ENCODE peak calls at places on chromosomes 6 and 20, in seven cellular contexts. X, D, L, W, H, B and S are unnamed samples.

GRCh38 chr6:81614292-81614691 is 138.2 kb downstream of the TENT5A start:
- DNase-seq in X (no peak), D (peak), L (no peak), W (no peak), H (no peak), B (no peak), S (no peak)

GRCh38 chr20:18496042-18496441 is 983 bp downstream of the RBBP9 start:
- DNase-seq in X (no peak), D (no peak), L (no peak), W (no peak), H (no peak), B (peak), S (no peak)

GRCh38 chr6:1436334-1437306 is 47.2 kb downstream of the FOXF2 start:
- DNase-seq in X (peak), D (peak), L (no peak), W (no peak), H (no peak), B (peak), S (no peak)

GRCh38 chr6:4344317-4344899 is 209.0 kb upstream of the ECI2 start:
- DNase-seq in X (no peak), D (no peak), L (no peak), W (no peak), H (no peak), B (peak), S (no peak)

GRCh38 chr6:16754864-16755263 is 6.4 kb downstream of the ATXN1 start:
- DNase-seq in X (no peak), D (no peak), L (no peak), W (no peak), H (no peak), B (no peak), S (no peak)

GRCh38 chr6:26349964-26350857 is 14.8 kb upstream of the BTN3A2 start:
- DNase-seq in X (no peak), D (no peak), L (no peak), W (no peak), H (no peak), B (no peak), S (no peak)

GRCh38 chr20:37897008-37897548 is 5.8 kb upstream of the VSTM2L start:
- DNase-seq in X (no peak), D (no peak), L (no peak), W (peak), H (no peak), B (no peak), S (no peak)

GRCh38 chr6:139240161-139241010 is 51.4 kb downstream of the TXLNB start:
- DNase-seq in X (no peak), D (peak), L (no peak), W (no peak), H (no peak), B (peak), S (no peak)

GRCh38 chr20:4050581-4050980 is 35.2 kb upstream of the RNF24 start:
- DNase-seq in X (no peak), D (no peak), L (no peak), W (no peak), H (no peak), B (no peak), S (no peak)

GRCh38 chr6:100665041-100665380 is 200.3 kb upstream of the SIM1 start:
- DNase-seq in X (no peak), D (no peak), L (no peak), W (no peak), H (no peak), B (no peak), S (no peak)

GRCh38 chr6:158905277-158905676 is 86.1 kb upstream of the EZR start:
- DNase-seq in X (no peak), D (peak), L (no peak), W (no peak), H (no peak), B (no peak), S (no peak)

GRCh38 chr6:92810913-92811312 is 608.4 kb downstream of the EPHA7 start:
- DNase-seq in X (peak), D (peak), L (no peak), W (no peak), H (no peak), B (no peak), S (no peak)

GRCh38 chr6:30837870-30838269 is 46.4 kb upstream of the DDR1 start:
- DNase-seq in X (no peak), D (no peak), L (no peak), W (no peak), H (no peak), B (no peak), S (no peak)

GRCh38 chr6:131831392-131831791 is 23.6 kb downstream of the ENPP1 start:
- DNase-seq in X (no peak), D (peak), L (no peak), W (no peak), H (no peak), B (peak), S (no peak)

GRCh38 chr20:1827974-1828785 is 67.0 kb upstream of the SIRPA start:
- DNase-seq in X (peak), D (no peak), L (no peak), W (peak), H (no peak), B (no peak), S (no peak)

GRCh38 chr6:112163295-112164257 is 76.2 kb downstream of the FAM229B start:
- DNase-seq in X (peak), D (peak), L (peak), W (peak), H (peak), B (no peak), S (no peak)

GRCh38 chr6:56729719-56730118 is 87.0 kb upstream of the DST start:
- DNase-seq in X (no peak), D (peak), L (no peak), W (no peak), H (no peak), B (peak), S (no peak)

GRCh38 chr20:34983089-34983820 is 27.6 kb downstream of the MYH7B start:
- DNase-seq in X (no peak), D (no peak), L (no peak), W (no peak), H (no peak), B (no peak), S (peak)

GRCh38 chr20:17610566-17611289 is 40.9 kb downstream of the DSTN start:
- DNase-seq in X (no peak), D (no peak), L (no peak), W (no peak), H (peak), B (no peak), S (peak)

GRCh38 chr20:47453167-47453782 is 48.4 kb upstream of the NCOA3 start:
- DNase-seq in X (peak), D (peak), L (no peak), W (no peak), H (no peak), B (peak), S (no peak)

GRCh38 chr6:62819640-62820039 is 391.6 kb upstream of the FKBP1C start:
- DNase-seq in X (no peak), D (no peak), L (no peak), W (no peak), H (no peak), B (no peak), S (no peak)

GRCh38 chr6:143700684-143701342 is 23.0 kb downstream of the PHACTR2 start:
- DNase-seq in X (no peak), D (peak), L (no peak), W (no peak), H (no peak), B (peak), S (no peak)

GRCh38 chr20:9912858-9913434 is 74.1 kb upstream of the PAK5 start:
- DNase-seq in X (peak), D (peak), L (no peak), W (no peak), H (peak), B (peak), S (no peak)

GRCh38 chr6:138339024-138339423 is 38.7 kb upstream of the SMIM28 start:
- DNase-seq in X (no peak), D (no peak), L (no peak), W (no peak), H (no peak), B (no peak), S (no peak)

GRCh38 chr6:72286911-72287311 is 335.0 kb upstream of the KCNQ5 start:
- DNase-seq in X (peak), D (peak), L (no peak), W (no peak), H (no peak), B (peak), S (no peak)

GRCh38 chr6:90421656-90422055 is 125.0 kb upstream of the BACH2 start:
- DNase-seq in X (no peak), D (no peak), L (no peak), W (no peak), H (no peak), B (no peak), S (no peak)

GRCh38 chr6:158774734-158775449 is 44.3 kb downstream of the EZR start:
- DNase-seq in X (no peak), D (no peak), L (no peak), W (no peak), H (no peak), B (no peak), S (no peak)

GRCh38 chr6:157946865-157947532 is 34.7 kb upstream of the SYNJ2 start:
- DNase-seq in X (no peak), D (peak), L (no peak), W (no peak), H (no peak), B (no peak), S (no peak)

GRCh38 chr6:91669154-91669903 is 1082.5 kb upstream of the MAP3K7 start:
- DNase-seq in X (no peak), D (no peak), L (no peak), W (no peak), H (no peak), B (no peak), S (no peak)

GRCh38 chr6:52491203-52492069 is 71.3 kb downstream of the EFHC1 start:
- DNase-seq in X (no peak), D (peak), L (no peak), W (no peak), H (no peak), B (peak), S (no peak)

GRCh38 chr20:5913166-5913565 is 37.2 kb downstream of the TRMT6 start:
- DNase-seq in X (no peak), D (no peak), L (no peak), W (no peak), H (no peak), B (no peak), S (no peak)

GRCh38 chr6:164928041-164928321 is 381.4 kb downstream of the C6orf118 start:
- DNase-seq in X (no peak), D (no peak), L (no peak), W (no peak), H (no peak), B (no peak), S (no peak)

GRCh38 chr6:30061766-30062458 is 847 bp downstream of the POLR1H start:
- DNase-seq in X (no peak), D (peak), L (no peak), W (no peak), H (no peak), B (no peak), S (no peak)

GRCh38 chr20:41501376-41501775 is 116.8 kb downstream of the CHD6 start:
- DNase-seq in X (no peak), D (peak), L (no peak), W (no peak), H (no peak), B (no peak), S (no peak)

GRCh38 chr6:11144393-11144829 is 32.9 kb upstream of the ERVFRD-1 start:
- DNase-seq in X (peak), D (peak), L (peak), W (peak), H (peak), B (peak), S (no peak)

GRCh38 chr6:66096679-66097078 is 389.7 kb upstream of the EYS start:
- DNase-seq in X (no peak), D (no peak), L (peak), W (no peak), H (no peak), B (no peak), S (peak)

DNA sequence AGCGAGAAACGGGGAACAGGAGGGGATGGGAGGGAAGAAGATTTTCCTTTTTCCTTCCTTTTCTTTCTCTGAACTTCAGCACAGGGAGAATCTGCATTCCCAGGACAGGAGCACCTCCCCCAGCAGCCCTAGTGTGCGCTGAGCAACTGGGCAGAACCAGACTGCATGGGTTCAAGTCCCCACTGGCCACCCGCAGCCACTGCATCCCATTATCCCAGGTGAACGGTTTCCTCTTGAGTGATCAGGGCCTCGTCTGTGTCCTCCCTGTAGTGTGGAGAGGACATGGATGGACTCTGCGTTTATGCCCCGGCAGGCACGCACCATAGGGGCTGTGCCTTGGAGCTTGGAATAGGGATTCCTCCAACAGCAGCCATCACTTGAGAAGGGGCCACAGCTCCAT is 53.0 kb downstream of the ANKRD60 start:
- DNase-seq in X (no peak), D (no peak), L (no peak), W (no peak), H (no peak), B (no peak), S (peak)
- TF ChIP-seq CTCF in X (no peak), D (no peak), L (no peak), W (no peak), H (no peak), B (no peak), S (no peak)

DNA sequence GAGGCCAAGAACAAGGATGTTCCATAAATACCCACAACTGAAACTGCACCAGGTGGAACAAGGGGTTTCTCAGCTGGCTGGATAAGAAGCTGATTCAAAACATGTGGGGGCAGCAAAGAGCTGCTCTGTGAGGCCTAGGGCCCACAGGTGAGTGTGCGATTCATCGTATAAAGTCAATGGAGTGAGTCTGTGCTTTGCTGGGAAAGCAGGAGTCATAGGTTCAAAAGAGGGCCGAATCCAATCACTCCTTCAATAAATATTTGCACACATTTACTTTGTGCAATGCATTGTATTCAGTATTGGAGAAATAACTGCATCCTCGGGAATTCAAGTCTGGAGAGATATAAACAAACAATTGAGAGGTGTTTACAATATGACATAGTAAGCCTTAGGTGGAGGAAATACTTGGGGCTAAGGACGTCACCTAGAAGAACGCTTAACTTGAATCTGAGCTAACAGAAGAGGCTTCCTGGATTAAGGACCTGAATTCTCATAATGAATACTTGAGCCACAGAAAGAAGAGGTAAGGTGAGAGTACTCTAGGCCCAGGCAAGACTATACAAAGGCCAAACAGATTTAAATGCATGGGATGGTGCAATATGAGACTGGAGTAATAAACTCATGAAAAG is 83.7 kb upstream of the TMEM30A start:
- DNase-seq in X (peak), D (peak), L (no peak), W (no peak), H (peak), B (no peak), S (no peak)
- TF ChIP-seq CTCF in X (no peak), D (peak), L (no peak), W (peak), H (peak), B (peak), S (peak)

GRCh38 chr6:21024621-21025020 is 490.4 kb downstream of the CDKAL1 start:
- DNase-seq in X (no peak), D (no peak), L (no peak), W (no peak), H (no peak), B (no peak), S (no peak)

GRCh38 chr6:21022343-21023107 is 488.3 kb downstream of the CDKAL1 start:
- DNase-seq in X (peak), D (peak), L (no peak), W (no peak), H (no peak), B (no peak), S (no peak)

GRCh38 chr6:21023210-21023609 is 489.0 kb downstream of the CDKAL1 start:
- DNase-seq in X (no peak), D (no peak), L (no peak), W (no peak), H (no peak), B (no peak), S (no peak)

GRCh38 chr6:21019614-21020013 is 485.4 kb downstream of the CDKAL1 start:
- DNase-seq in X (no peak), D (peak), L (no peak), W (no peak), H (no peak), B (no peak), S (no peak)
- TF ChIP-seq CTCF in X (peak), D (peak), L (no peak), W (peak), H (no peak), B (peak), S (peak)

GRCh38 chr20:43508604-43509040 is 1.1 kb downstream of the L3MBTL1 start:
- DNase-seq in X (no peak), D (no peak), L (no peak), W (no peak), H (no peak), B (no peak), S (no peak)
- TF ChIP-seq CTCF in X (no peak), D (no peak), L (no peak), W (no peak), H (no peak), B (no peak), S (peak)

DNA sequence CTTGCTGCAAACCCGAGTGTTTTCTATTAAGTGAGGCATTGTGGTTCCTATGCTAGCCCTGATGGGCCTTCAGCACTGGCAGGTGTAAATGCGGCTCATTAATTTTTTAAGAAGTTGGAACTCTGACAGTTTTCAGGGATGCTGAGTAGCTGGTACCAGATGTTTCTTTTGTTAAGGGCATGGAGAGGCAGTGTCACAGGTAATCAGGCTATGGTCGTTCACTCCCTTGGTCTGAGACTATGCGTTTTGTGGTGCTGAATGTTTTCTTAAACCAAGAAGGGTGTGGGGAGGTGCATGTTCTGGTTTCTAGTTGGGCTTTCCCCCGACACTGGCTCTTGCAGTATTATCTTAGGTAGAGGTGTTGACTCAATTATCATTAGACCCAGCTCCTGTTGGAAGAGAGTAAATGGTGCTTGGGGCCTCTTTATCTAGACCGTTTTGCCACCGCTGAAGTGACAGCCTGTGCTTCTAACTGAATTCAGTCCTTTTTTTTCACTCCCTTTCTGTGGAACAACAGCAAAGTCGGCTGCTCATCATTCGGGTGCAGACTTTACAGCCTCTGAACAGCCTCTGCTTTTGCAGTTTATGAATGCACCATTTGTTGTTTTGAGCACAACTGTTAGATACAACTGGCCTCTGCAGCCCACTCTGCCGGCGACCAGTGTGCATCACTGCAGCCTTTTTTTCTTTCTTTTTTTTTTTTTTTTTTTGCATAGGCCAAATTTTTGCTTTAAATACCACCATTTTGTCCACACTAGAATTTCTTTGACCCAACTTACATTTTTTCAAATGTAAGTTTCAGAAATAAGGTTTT is 35.6 kb downstream of the RREB1 start:
- DNase-seq in X (no peak), D (no peak), L (no peak), W (no peak), H (no peak), B (no peak), S (no peak)
- TF ChIP-seq CTCF in X (no peak), D (peak), L (no peak), W (peak), H (no peak), B (no peak), S (peak)

DNA sequence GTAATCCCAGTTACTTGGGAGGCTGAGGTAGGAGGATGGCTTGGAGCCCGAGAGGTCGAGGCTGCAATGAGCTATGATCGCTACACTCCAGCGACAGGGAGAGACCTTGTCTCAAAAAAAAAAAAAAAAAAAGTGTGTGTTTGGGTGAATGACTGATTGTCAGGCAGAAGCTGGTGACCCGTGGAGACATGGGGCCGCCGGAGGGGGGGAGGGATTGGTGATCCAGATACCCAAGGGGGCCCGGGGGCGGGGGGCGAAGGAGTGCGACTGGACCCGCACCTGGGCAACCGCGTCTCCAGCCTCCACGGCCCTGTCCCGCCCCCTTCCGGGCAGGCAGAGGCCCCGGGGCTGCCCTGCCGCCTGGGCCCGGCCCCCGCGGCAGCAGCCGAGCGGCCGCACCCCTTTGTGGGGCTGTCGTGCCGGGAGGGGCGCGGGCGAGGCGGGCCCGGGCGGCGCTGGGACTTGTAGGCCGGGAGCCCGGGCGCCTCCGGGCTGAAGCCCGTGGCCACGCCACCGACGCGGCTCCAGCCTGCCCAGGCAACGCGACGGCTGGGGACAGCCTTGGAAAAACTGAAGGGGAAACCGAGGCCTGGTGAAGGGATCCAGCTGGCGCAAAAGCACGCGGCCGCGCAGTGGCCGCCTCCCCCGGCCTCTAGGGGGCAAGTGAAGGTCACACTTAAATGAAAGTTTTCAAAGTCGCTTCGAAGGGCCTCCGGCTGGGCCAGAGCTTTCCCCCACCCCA is 2.1 kb upstream of the RBM38 start:
- DNase-seq in X (peak), D (peak), L (no peak), W (peak), H (peak), B (peak), S (peak)
- TF ChIP-seq CTCF in X (no peak), D (no peak), L (peak), W (peak), H (peak), B (peak), S (peak)